ENCODE peak calls at places on chromosome 12, in ten cellular contexts. Z, Q, Y, V, L, B, M, R, K and J are unnamed samples.

GRCh38 chr12:15152456-15152855 is 68.8 kb downstream of the RERG start:
- DNase-seq in Z (peak), Q (no peak), Y (peak), V (no peak), L (no peak), B (no peak), M (no peak), R (peak), K (peak), J (no peak)

GRCh38 chr12:106228320-106228710 is 19.5 kb downstream of the CKAP4 start:
- DNase-seq in Z (no peak), Q (no peak), Y (no peak), V (no peak), L (no peak), B (no peak), M (no peak), R (no peak), K (no peak), J (no peak)

GRCh38 chr12:46832084-46832704 is 6.4 kb upstream of the SLC38A4 start:
- DNase-seq in Z (no peak), Q (no peak), Y (no peak), V (no peak), L (no peak), B (no peak), M (no peak), R (no peak), K (no peak), J (no peak)

GRCh38 chr12:53659609-53660008 is 16.3 kb downstream of the ATP5MC2 start:
- DNase-seq in Z (no peak), Q (no peak), Y (no peak), V (no peak), L (no peak), B (no peak), M (no peak), R (peak), K (peak), J (no peak)

GRCh38 chr12:61367281-61367785 is 892.9 kb upstream of the USP15 start:
- DNase-seq in Z (no peak), Q (no peak), Y (peak), V (no peak), L (no peak), B (no peak), M (no peak), R (no peak), K (no peak), J (no peak)

GRCh38 chr12:68521321-68521839 is 89.3 kb upstream of the RAP1B start:
- DNase-seq in Z (peak), Q (peak), Y (peak), V (no peak), L (no peak), B (no peak), M (no peak), R (peak), K (peak), J (no peak)

GRCh38 chr12:20492251-20492728 is 124.0 kb downstream of the PDE3A start:
- DNase-seq in Z (peak), Q (peak), Y (peak), V (no peak), L (peak), B (no peak), M (no peak), R (peak), K (peak), J (no peak)

GRCh38 chr12:57181561-57182155 is 34.2 kb upstream of the LRP1-AS start:
- DNase-seq in Z (no peak), Q (no peak), Y (no peak), V (no peak), L (no peak), B (no peak), M (no peak), R (no peak), K (peak), J (no peak)

GRCh38 chr12:47097276-47097896 is 17.6 kb upstream of the AMIGO2 start:
- DNase-seq in Z (peak), Q (no peak), Y (peak), V (no peak), L (no peak), B (no peak), M (no peak), R (peak), K (peak), J (no peak)

GRCh38 chr12:94849411-94849976 is 154.0 kb downstream of the NDUFA12 start:
- DNase-seq in Z (no peak), Q (no peak), Y (no peak), V (no peak), L (no peak), B (no peak), M (no peak), R (no peak), K (no peak), J (no peak)

GRCh38 chr12:14473707-14474287 is 93.9 kb downstream of the PLBD1 start:
- DNase-seq in Z (peak), Q (no peak), Y (peak), V (no peak), L (no peak), B (no peak), M (no peak), R (peak), K (peak), J (no peak)

GRCh38 chr12:90936230-90937005 is 18.6 kb downstream of the CCER1 start:
- DNase-seq in Z (no peak), Q (peak), Y (peak), V (no peak), L (no peak), B (peak), M (no peak), R (no peak), K (no peak), J (no peak)

GRCh38 chr12:57610553-57611115 is 601 bp upstream of the ARHGEF25 start:
- DNase-seq in Z (no peak), Q (no peak), Y (no peak), V (no peak), L (no peak), B (no peak), M (no peak), R (no peak), K (no peak), J (no peak)

GRCh38 chr12:32120419-32120818 is 13.8 kb downstream of the BICD1 start:
- DNase-seq in Z (no peak), Q (no peak), Y (no peak), V (no peak), L (no peak), B (no peak), M (no peak), R (no peak), K (no peak), J (no peak)

GRCh38 chr12:109944975-109945374 is 44.9 kb downstream of the TCHP start:
- DNase-seq in Z (peak), Q (no peak), Y (peak), V (no peak), L (no peak), B (no peak), M (no peak), R (peak), K (peak), J (no peak)

GRCh38 chr12:126667340-126667739 is 1599.6 kb upstream of the TMEM132C start:
- DNase-seq in Z (peak), Q (peak), Y (peak), V (no peak), L (no peak), B (no peak), M (no peak), R (peak), K (peak), J (no peak)

GRCh38 chr12:81205394-81205793 is 127.5 kb downstream of the ACSS3 start:
- DNase-seq in Z (no peak), Q (no peak), Y (no peak), V (no peak), L (no peak), B (no peak), M (no peak), R (no peak), K (no peak), J (no peak)

GRCh38 chr12:50188280-50188781 is 21.2 kb upstream of the CERS5 start:
- DNase-seq in Z (no peak), Q (no peak), Y (no peak), V (no peak), L (no peak), B (no peak), M (no peak), R (peak), K (peak), J (no peak)

GRCh38 chr12:89424846-89425245 is 72.5 kb upstream of the DUSP6 start:
- DNase-seq in Z (no peak), Q (no peak), Y (no peak), V (no peak), L (peak), B (no peak), M (no peak), R (no peak), K (no peak), J (no peak)

GRCh38 chr12:49847161-49847560 is 4.3 kb upstream of the BCDIN3D start:
- DNase-seq in Z (no peak), Q (no peak), Y (no peak), V (no peak), L (no peak), B (no peak), M (no peak), R (no peak), K (no peak), J (no peak)

GRCh38 chr12:96422192-96422591 is 22.0 kb upstream of the CDK17 start:
- DNase-seq in Z (no peak), Q (no peak), Y (no peak), V (no peak), L (no peak), B (no peak), M (no peak), R (peak), K (peak), J (no peak)

GRCh38 chr12:60308366-60309000 is 712.7 kb downstream of the SLC16A7 start:
- DNase-seq in Z (no peak), Q (no peak), Y (peak), V (no peak), L (no peak), B (no peak), M (no peak), R (no peak), K (peak), J (no peak)

GRCh38 chr12:22518998-22519397 is 25.3 kb downstream of the C2CD5 start:
- DNase-seq in Z (no peak), Q (no peak), Y (no peak), V (no peak), L (no peak), B (no peak), M (no peak), R (peak), K (no peak), J (no peak)

GRCh38 chr12:56591111-56591510 is 39.0 kb downstream of the BAZ2A start:
- DNase-seq in Z (no peak), Q (no peak), Y (no peak), V (no peak), L (no peak), B (no peak), M (no peak), R (no peak), K (no peak), J (no peak)

GRCh38 chr12:88793091-88793490 is 212.8 kb upstream of the KITLG start:
- DNase-seq in Z (no peak), Q (no peak), Y (peak), V (no peak), L (no peak), B (no peak), M (no peak), R (no peak), K (peak), J (no peak)

GRCh38 chr12:109619002-109619604 is 45.5 kb downstream of the MVK start:
- DNase-seq in Z (no peak), Q (no peak), Y (no peak), V (no peak), L (no peak), B (no peak), M (no peak), R (no peak), K (no peak), J (no peak)

GRCh38 chr12:76020281-76020680 is 11.3 kb downstream of the PHLDA1 start:
- DNase-seq in Z (peak), Q (peak), Y (peak), V (no peak), L (peak), B (peak), M (no peak), R (peak), K (peak), J (no peak)

GRCh38 chr12:8827551-8828347 is 5.3 kb downstream of the A2ML1 start:
- DNase-seq in Z (no peak), Q (no peak), Y (peak), V (no peak), L (no peak), B (no peak), M (no peak), R (no peak), K (no peak), J (no peak)

GRCh38 chr12:13091831-13092230 is 11.6 kb downstream of the GSG1 start:
- DNase-seq in Z (no peak), Q (no peak), Y (peak), V (no peak), L (no peak), B (no peak), M (no peak), R (no peak), K (no peak), J (no peak)

GRCh38 chr12:109738209-109738608 is 24.6 kb downstream of the FAM222A start:
- DNase-seq in Z (no peak), Q (no peak), Y (no peak), V (peak), L (no peak), B (no peak), M (no peak), R (no peak), K (no peak), J (peak)

GRCh38 chr12:1932264-1932777 is 13.9 kb upstream of the CACNA2D4 start:
- DNase-seq in Z (no peak), Q (no peak), Y (no peak), V (no peak), L (peak), B (peak), M (peak), R (peak), K (peak), J (no peak)

GRCh38 chr12:131441638-131442336 is 269.1 kb upstream of the SFSWAP start:
- DNase-seq in Z (no peak), Q (no peak), Y (no peak), V (no peak), L (no peak), B (no peak), M (no peak), R (no peak), K (no peak), J (peak)

GRCh38 chr12:82746668-82747067 is 60.0 kb downstream of the TMTC2 start:
- DNase-seq in Z (no peak), Q (no peak), Y (no peak), V (no peak), L (no peak), B (peak), M (no peak), R (no peak), K (no peak), J (no peak)

GRCh38 chr12:6420364-6420763 is 24.4 kb upstream of the CD27 start:
- DNase-seq in Z (peak), Q (no peak), Y (no peak), V (no peak), L (no peak), B (no peak), M (no peak), R (no peak), K (no peak), J (no peak)

GRCh38 chr12:52539024-52539820 is 13.7 kb downstream of the KRT71 start:
- DNase-seq in Z (peak), Q (no peak), Y (peak), V (no peak), L (no peak), B (peak), M (no peak), R (peak), K (peak), J (no peak)

GRCh38 chr12:122040579-122041386 is 19.1 kb downstream of the BCL7A start:
- DNase-seq in Z (peak), Q (peak), Y (no peak), V (no peak), L (no peak), B (peak), M (peak), R (no peak), K (no peak), J (no peak)

GRCh38 chr12:3777206-3777809 is 24.4 kb upstream of the CRACR2A start:
- DNase-seq in Z (peak), Q (peak), Y (peak), V (no peak), L (peak), B (peak), M (no peak), R (peak), K (peak), J (no peak)

GRCh38 chr12:117007618-117008017 is 91.6 kb downstream of the TESC start:
- DNase-seq in Z (no peak), Q (no peak), Y (no peak), V (no peak), L (no peak), B (no peak), M (no peak), R (no peak), K (no peak), J (no peak)
- TF ChIP-seq CTCF in Z (no peak), Q (no peak), Y (no peak), V (no peak), L (no peak), B (no peak), M (no peak), R (no peak), K (no peak), J (no peak)

GRCh38 chr12:107400686-107401447 is 284.7 kb upstream of the PWP1 start:
- DNase-seq in Z (peak), Q (no peak), Y (peak), V (no peak), L (peak), B (no peak), M (no peak), R (peak), K (peak), J (no peak)

GRCh38 chr12:107405436-107405835 is 280.2 kb upstream of the PWP1 start:
- DNase-seq in Z (no peak), Q (no peak), Y (no peak), V (no peak), L (no peak), B (no peak), M (no peak), R (no peak), K (no peak), J (no peak)

GRCh38 chr12:107399061-107399460 is 286.5 kb upstream of the PWP1 start:
- DNase-seq in Z (no peak), Q (no peak), Y (no peak), V (no peak), L (no peak), B (no peak), M (no peak), R (no peak), K (peak), J (no peak)

GRCh38 chr12:107404981-107405380 is 280.6 kb upstream of the PWP1 start:
- DNase-seq in Z (peak), Q (peak), Y (peak), V (no peak), L (peak), B (peak), M (no peak), R (no peak), K (peak), J (no peak)

GRCh38 chr12:107402041-107403022 is 283.3 kb upstream of the PWP1 start:
- DNase-seq in Z (peak), Q (peak), Y (peak), V (peak), L (peak), B (peak), M (no peak), R (peak), K (peak), J (peak)
- TF ChIP-seq CTCF in Z (peak), Q (peak), Y (peak), V (peak), L (peak), B (peak), M (peak), R (peak), K (peak), J (no peak)

GRCh38 chr12:43352001-43352400 is 200.0 kb downstream of the ADAMTS20 start:
- DNase-seq in Z (no peak), Q (no peak), Y (no peak), V (no peak), L (no peak), B (no peak), M (no peak), R (no peak), K (no peak), J (no peak)

GRCh38 chr12:43347026-43347425 is 205.0 kb downstream of the ADAMTS20 start:
- DNase-seq in Z (no peak), Q (no peak), Y (no peak), V (no peak), L (no peak), B (no peak), M (no peak), R (no peak), K (no peak), J (no peak)

GRCh38 chr12:43348221-43348620 is 203.8 kb downstream of the ADAMTS20 start:
- DNase-seq in Z (no peak), Q (no peak), Y (no peak), V (no peak), L (no peak), B (no peak), M (no peak), R (no peak), K (peak), J (no peak)

GRCh38 chr12:43345023-43345422 is 207.0 kb downstream of the ADAMTS20 start:
- DNase-seq in Z (no peak), Q (no peak), Y (no peak), V (no peak), L (no peak), B (no peak), M (no peak), R (no peak), K (no peak), J (no peak)

GRCh38 chr12:43349863-43350262 is 202.1 kb downstream of the ADAMTS20 start:
- DNase-seq in Z (peak), Q (no peak), Y (peak), V (no peak), L (no peak), B (no peak), M (no peak), R (peak), K (no peak), J (no peak)
- TF ChIP-seq CTCF in Z (peak), Q (no peak), Y (peak), V (no peak), L (no peak), B (no peak), M (no peak), R (no peak), K (no peak), J (peak)

GRCh38 chr12:33628087-33628486 is 188.5 kb upstream of the SYT10 start:
- DNase-seq in Z (peak), Q (no peak), Y (peak), V (no peak), L (no peak), B (no peak), M (no peak), R (no peak), K (no peak), J (no peak)
- TF ChIP-seq CTCF in Z (no peak), Q (no peak), Y (peak), V (no peak), L (no peak), B (no peak), M (no peak), R (no peak), K (no peak), J (no peak)

DNA sequence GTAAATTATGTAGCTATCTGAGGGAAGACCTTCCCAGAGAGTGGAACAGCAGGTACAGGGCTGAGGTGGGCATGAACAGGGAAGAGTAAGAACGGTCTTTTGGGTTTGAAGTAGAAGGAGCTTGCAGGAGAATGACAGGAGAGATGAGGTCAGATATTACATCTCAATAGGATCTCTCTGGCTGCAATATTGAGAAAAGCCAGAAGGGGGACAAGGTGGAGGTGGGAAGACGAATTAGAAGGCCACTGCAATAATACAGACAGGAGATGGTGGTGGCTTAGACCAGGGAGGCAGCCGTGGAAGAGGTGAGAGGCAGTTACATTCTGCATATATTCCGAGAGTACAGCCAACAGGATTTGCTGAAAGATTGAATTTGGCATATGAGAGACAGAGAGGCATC is 310.2 kb downstream of the APAF1 start:
- DNase-seq in Z (peak), Q (peak), Y (peak), V (no peak), L (peak), B (no peak), M (no peak), R (no peak), K (peak), J (no peak)
- TF ChIP-seq CTCF in Z (peak), Q (peak), Y (peak), V (peak), L (no peak), B (no peak), M (no peak), R (peak), K (peak), J (peak)

GRCh38 chr12:25195056-25195971 is at the start of the genes DNAI7 and ETFRF1:
- DNase-seq in Z (peak), Q (peak), Y (peak), V (peak), L (peak), B (peak), M (peak), R (peak), K (peak), J (peak)
- TF ChIP-seq CTCF in Z (no peak), Q (no peak), Y (no peak), V (peak), L (no peak), B (no peak), M (no peak), R (no peak), K (no peak), J (no peak)

GRCh38 chr12:72346331-72346944 is 74.3 kb downstream of the TRHDE start:
- DNase-seq in Z (peak), Q (peak), Y (peak), V (peak), L (peak), B (peak), M (no peak), R (peak), K (peak), J (peak)
- TF ChIP-seq CTCF in Z (peak), Q (peak), Y (peak), V (peak), L (peak), B (no peak), M (peak), R (peak), K (peak), J (peak)

DNA sequence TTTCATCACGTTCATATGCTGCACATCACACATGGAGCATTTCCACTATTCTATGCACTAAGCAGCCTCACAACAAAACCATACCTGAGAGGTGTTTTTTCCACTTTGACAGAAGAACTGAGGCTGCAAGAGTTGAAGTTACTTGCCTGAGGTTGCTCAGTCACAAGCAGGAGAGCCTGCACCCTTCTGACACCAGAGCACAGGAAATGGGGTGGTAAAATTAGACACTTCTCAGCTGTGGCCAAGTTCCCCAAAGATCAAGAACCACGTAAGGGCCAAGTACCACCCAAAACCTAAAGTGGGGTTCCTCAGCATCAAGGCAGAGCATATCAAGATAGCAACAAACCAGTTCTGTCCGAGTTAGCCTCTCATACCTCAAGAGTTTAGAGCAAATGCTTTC is 185.8 kb downstream of the CAPZA3 start:
- DNase-seq in Z (no peak), Q (no peak), Y (no peak), V (no peak), L (no peak), B (no peak), M (no peak), R (no peak), K (no peak), J (no peak)
- TF ChIP-seq CTCF in Z (no peak), Q (no peak), Y (no peak), V (no peak), L (no peak), B (no peak), M (no peak), R (no peak), K (no peak), J (no peak)